ENCODE peak calls at places on chromosomes 5 and 9, in four cellular contexts. One of them, this sample, is unnamed.

GRCh38 chr9:126373241-126373640 is 46.6 kb downstream of the MVB12B start:
- DNase-seq in AG04449: peak
- DNase-seq in neural crest cell: no peak
- DNase-seq in epithelial cell of esophagus: peak
- DNase-seq in this sample: peak

GRCh38 chr9:126291925-126292324 is 34.7 kb upstream of the MVB12B start:
- DNase-seq in AG04449: no peak
- DNase-seq in epithelial cell of esophagus: no peak
- DNase-seq in neural crest cell: no peak
- DNase-seq in this sample: no peak

GRCh38 chr5:14270212-14270702 is 127.1 kb downstream of the TRIO start:
- DNase-seq in neural crest cell: peak
- DNase-seq in epithelial cell of esophagus: peak
- DNase-seq in AG04449: no peak
- DNase-seq in this sample: peak

GRCh38 chr5:19555436-19555835 is 432.6 kb downstream of the CDH18 start:
- DNase-seq in AG04449: no peak
- DNase-seq in epithelial cell of esophagus: no peak
- DNase-seq in neural crest cell: no peak
- DNase-seq in this sample: no peak

GRCh38 chr9:27701664-27702063 is 128.4 kb upstream of the C9orf72 start:
- DNase-seq in epithelial cell of esophagus: no peak
- DNase-seq in AG04449: no peak
- DNase-seq in neural crest cell: no peak
- DNase-seq in this sample: peak

GRCh38 chr5:97534166-97534565 is 351.1 kb upstream of the RIOK2 start:
- DNase-seq in epithelial cell of esophagus: peak
- DNase-seq in neural crest cell: peak
- DNase-seq in AG04449: peak
- DNase-seq in this sample: peak

GRCh38 chr9:35688558-35689350 is 971 bp downstream of the TPM2 start:
- DNase-seq in AG04449: no peak
- DNase-seq in neural crest cell: no peak
- DNase-seq in epithelial cell of esophagus: peak
- DNase-seq in this sample: peak

GRCh38 chr5:34621280-34622045 is 34.7 kb upstream of the RAI14 start:
- DNase-seq in epithelial cell of esophagus: no peak
- DNase-seq in AG04449: no peak
- DNase-seq in neural crest cell: no peak
- DNase-seq in this sample: no peak

GRCh38 chr5:125298258-125298657 is 551.8 kb upstream of the ZNF608 start:
- DNase-seq in AG04449: no peak
- DNase-seq in epithelial cell of esophagus: peak
- DNase-seq in neural crest cell: no peak
- DNase-seq in this sample: peak

GRCh38 chr9:108978121-108978694 is 35.1 kb downstream of the CTNNAL1 start:
- DNase-seq in epithelial cell of esophagus: peak
- DNase-seq in AG04449: no peak
- DNase-seq in neural crest cell: no peak
- DNase-seq in this sample: no peak

GRCh38 chr9:97553841-97554240 is 52.4 kb downstream of the TMOD1 start:
- DNase-seq in epithelial cell of esophagus: no peak
- DNase-seq in neural crest cell: no peak
- DNase-seq in AG04449: no peak
- DNase-seq in this sample: no peak
- TF ChIP-seq CTCF in epithelial cell of esophagus: no peak
- TF ChIP-seq CTCF in neural crest cell: no peak
- TF ChIP-seq CTCF in AG04449: no peak
- TF ChIP-seq CTCF in this sample: no peak

DNA sequence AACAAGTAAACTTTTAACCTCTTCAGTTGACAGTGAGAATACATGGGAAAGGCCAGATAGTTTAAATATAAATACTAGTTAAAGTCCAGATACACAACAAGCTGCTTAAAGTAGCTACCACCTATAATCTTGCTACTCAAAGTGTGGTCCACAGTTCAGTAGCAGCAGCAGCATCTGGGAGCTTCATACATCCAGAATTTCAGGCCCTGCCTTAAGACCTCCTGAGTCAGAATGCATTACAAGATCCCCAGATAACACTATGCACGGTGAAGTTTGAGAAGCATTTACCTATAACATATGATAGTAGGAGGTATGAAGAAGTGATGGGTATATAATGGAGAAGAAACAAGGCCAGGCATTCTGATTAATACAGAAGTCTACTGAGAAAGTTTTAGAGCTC is 244.5 kb downstream of the EFNA5 start:
- DNase-seq in AG04449: no peak
- DNase-seq in epithelial cell of esophagus: no peak
- DNase-seq in neural crest cell: no peak
- DNase-seq in this sample: no peak
- TF ChIP-seq CTCF in AG04449: no peak
- TF ChIP-seq CTCF in epithelial cell of esophagus: no peak
- TF ChIP-seq CTCF in neural crest cell: no peak
- TF ChIP-seq CTCF in this sample: no peak

GRCh38 chr5:76601470-76601869 is 21.7 kb downstream of the F2RL2 start:
- DNase-seq in epithelial cell of esophagus: peak
- DNase-seq in neural crest cell: no peak
- DNase-seq in AG04449: no peak
- DNase-seq in this sample: peak

GRCh38 chr5:76607353-76607871 is 15.8 kb downstream of the F2RL2 start:
- DNase-seq in AG04449: no peak
- DNase-seq in epithelial cell of esophagus: no peak
- DNase-seq in neural crest cell: no peak
- DNase-seq in this sample: peak

GRCh38 chr5:76606665-76607064 is 16.5 kb downstream of the F2RL2 start:
- DNase-seq in neural crest cell: no peak
- DNase-seq in AG04449: no peak
- DNase-seq in epithelial cell of esophagus: no peak
- DNase-seq in this sample: no peak

GRCh38 chr5:76604838-76605237 is 18.4 kb downstream of the F2RL2 start:
- DNase-seq in epithelial cell of esophagus: peak
- DNase-seq in neural crest cell: no peak
- DNase-seq in AG04449: no peak
- DNase-seq in this sample: peak

GRCh38 chr5:76602094-76602726 is 21.0 kb downstream of the F2RL2 start:
- DNase-seq in epithelial cell of esophagus: no peak
- DNase-seq in AG04449: no peak
- DNase-seq in neural crest cell: no peak
- DNase-seq in this sample: peak
- TF ChIP-seq CTCF in epithelial cell of esophagus: peak
- TF ChIP-seq CTCF in AG04449: peak
- TF ChIP-seq CTCF in neural crest cell: peak
- TF ChIP-seq CTCF in this sample: peak

DNA sequence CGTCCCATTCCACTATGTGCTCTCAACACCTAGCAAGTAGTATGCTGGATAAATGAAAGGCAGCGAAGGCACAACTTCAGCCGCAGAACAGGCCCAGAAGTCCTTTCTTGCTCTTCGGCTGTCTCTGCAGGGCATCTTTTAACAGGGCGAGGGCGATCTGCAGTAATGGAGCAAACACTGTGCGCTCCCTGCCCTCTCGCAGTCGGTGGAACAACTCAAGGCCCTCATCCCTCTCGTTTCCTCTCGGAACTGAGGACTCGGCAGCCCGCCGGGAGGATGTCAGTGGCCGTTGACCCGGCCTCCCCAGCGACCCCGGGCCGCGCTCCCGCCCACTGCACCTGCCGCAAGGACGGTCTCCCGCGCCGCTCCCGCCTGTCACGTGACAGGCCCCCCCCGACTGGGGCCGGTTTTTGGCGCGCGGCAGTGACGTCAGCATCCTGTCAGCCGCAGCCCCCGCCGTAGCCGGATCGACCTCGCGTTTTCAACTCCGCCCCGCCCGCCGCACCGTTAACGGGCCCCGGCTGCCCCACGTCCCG is 1.1 kb downstream of the ZNF367 start:
- DNase-seq in AG04449: no peak
- DNase-seq in neural crest cell: peak
- DNase-seq in epithelial cell of esophagus: peak
- DNase-seq in this sample: peak
- TF ChIP-seq CTCF in AG04449: no peak
- TF ChIP-seq CTCF in neural crest cell: no peak
- TF ChIP-seq CTCF in epithelial cell of esophagus: no peak
- TF ChIP-seq CTCF in this sample: no peak

GRCh38 chr9:117414220-117414905 is 494 bp downstream of the ASTN2 start:
- DNase-seq in epithelial cell of esophagus: peak
- DNase-seq in neural crest cell: peak
- DNase-seq in AG04449: no peak
- DNase-seq in this sample: no peak
- TF ChIP-seq CTCF in epithelial cell of esophagus: no peak
- TF ChIP-seq CTCF in neural crest cell: no peak
- TF ChIP-seq CTCF in AG04449: no peak
- TF ChIP-seq CTCF in this sample: peak

GRCh38 chr5:10576121-10576789 is 12.4 kb downstream of the ANKRD33B start:
- DNase-seq in neural crest cell: no peak
- DNase-seq in AG04449: no peak
- DNase-seq in epithelial cell of esophagus: no peak
- DNase-seq in this sample: no peak
- TF ChIP-seq CTCF in neural crest cell: no peak
- TF ChIP-seq CTCF in AG04449: no peak
- TF ChIP-seq CTCF in epithelial cell of esophagus: no peak
- TF ChIP-seq CTCF in this sample: no peak

GRCh38 chr9:2351324-2351723 is 270.3 kb upstream of the VLDLR start:
- DNase-seq in epithelial cell of esophagus: no peak
- DNase-seq in neural crest cell: no peak
- DNase-seq in AG04449: no peak
- DNase-seq in this sample: no peak
- TF ChIP-seq CTCF in epithelial cell of esophagus: no peak
- TF ChIP-seq CTCF in neural crest cell: no peak
- TF ChIP-seq CTCF in AG04449: no peak
- TF ChIP-seq CTCF in this sample: no peak

This sample was measured in astrocyte of the spinal cord.